ENCODE peak calls at places on chromosomes 11 and 22, in ten cellular contexts. L, E, I, S, R, F, U, N, T and W are unnamed samples.

GRCh38 chr11:27532652-27533325 is 26.2 kb upstream of the LIN7C start:
- DNase-seq in L (no peak), E (no peak), I (no peak), S (no peak), R (no peak), F (no peak), U (peak), N (no peak), T (no peak), W (no peak)

GRCh38 chr11:124776865-124777645 is 15.0 kb upstream of the ESAM start:
- DNase-seq in L (no peak), E (no peak), I (no peak), S (no peak), R (no peak), F (no peak), U (no peak), N (no peak), T (no peak), W (no peak)

GRCh38 chr22:37804886-37805857 is 2.6 kb upstream of the GCAT start:
- DNase-seq in L (peak), E (peak), I (peak), S (peak), R (peak), F (peak), U (peak), N (no peak), T (peak), W (peak)

GRCh38 chr11:94757037-94757681 is 11.0 kb upstream of the AMOTL1 start:
- DNase-seq in L (no peak), E (no peak), I (no peak), S (no peak), R (no peak), F (no peak), U (no peak), N (no peak), T (no peak), W (no peak)

GRCh38 chr11:37995886-37996285 is 1397.8 kb upstream of the RAG2 start:
- DNase-seq in L (no peak), E (no peak), I (no peak), S (no peak), R (no peak), F (no peak), U (no peak), N (no peak), T (no peak), W (no peak)

GRCh38 chr22:24398409-24398808 is 29.0 kb upstream of the ADORA2A start:
- DNase-seq in L (no peak), E (no peak), I (no peak), S (no peak), R (no peak), F (no peak), U (no peak), N (no peak), T (no peak), W (no peak)

GRCh38 chr11:102957953-102958352 is 2.4 kb upstream of the MMP13 start:
- DNase-seq in L (no peak), E (no peak), I (no peak), S (no peak), R (no peak), F (no peak), U (peak), N (no peak), T (peak), W (no peak)

GRCh38 chr11:2259897-2260451 is 10.4 kb downstream of the ASCL2 start:
- DNase-seq in L (no peak), E (peak), I (no peak), S (no peak), R (no peak), F (no peak), U (no peak), N (no peak), T (no peak), W (no peak)

GRCh38 chr11:17389205-17389956 is 922 bp upstream of the KCNJ11 start:
- DNase-seq in L (peak), E (no peak), I (peak), S (peak), R (peak), F (peak), U (peak), N (peak), T (peak), W (peak)

GRCh38 chr22:50012201-50013181 is at the start of gene IL17REL:
- DNase-seq in L (no peak), E (no peak), I (no peak), S (no peak), R (peak), F (no peak), U (no peak), N (no peak), T (no peak), W (no peak)

GRCh38 chr11:114058871-114059277 is 637 bp upstream of the ZBTB16 start:
- DNase-seq in L (peak), E (no peak), I (no peak), S (peak), R (peak), F (no peak), U (no peak), N (no peak), T (no peak), W (no peak)

GRCh38 chr11:121449626-121450025 is 2.5 kb upstream of the SORL1 start:
- DNase-seq in L (no peak), E (no peak), I (no peak), S (no peak), R (no peak), F (no peak), U (no peak), N (no peak), T (no peak), W (no peak)

GRCh38 chr22:48424661-48425060 is 1403.0 kb downstream of the BRD1 start:
- DNase-seq in L (no peak), E (no peak), I (no peak), S (no peak), R (no peak), F (no peak), U (no peak), N (no peak), T (no peak), W (no peak)

GRCh38 chr22:21103633-21104032 is 57.9 kb downstream of the LRRC74B start:
- DNase-seq in L (no peak), E (no peak), I (no peak), S (no peak), R (no peak), F (no peak), U (no peak), N (no peak), T (no peak), W (no peak)

GRCh38 chr22:21102659-21103267 is 57.0 kb downstream of the LRRC74B start:
- DNase-seq in L (peak), E (peak), I (peak), S (peak), R (peak), F (peak), U (peak), N (peak), T (no peak), W (peak)

GRCh38 chr22:21104126-21104691 is 58.5 kb downstream of the LRRC74B start:
- DNase-seq in L (no peak), E (no peak), I (no peak), S (no peak), R (no peak), F (no peak), U (no peak), N (no peak), T (no peak), W (no peak)

GRCh38 chr22:21100149-21101032 is 54.6 kb downstream of the LRRC74B start:
- DNase-seq in L (no peak), E (no peak), I (no peak), S (no peak), R (no peak), F (no peak), U (no peak), N (no peak), T (no peak), W (no peak)

DNA sequence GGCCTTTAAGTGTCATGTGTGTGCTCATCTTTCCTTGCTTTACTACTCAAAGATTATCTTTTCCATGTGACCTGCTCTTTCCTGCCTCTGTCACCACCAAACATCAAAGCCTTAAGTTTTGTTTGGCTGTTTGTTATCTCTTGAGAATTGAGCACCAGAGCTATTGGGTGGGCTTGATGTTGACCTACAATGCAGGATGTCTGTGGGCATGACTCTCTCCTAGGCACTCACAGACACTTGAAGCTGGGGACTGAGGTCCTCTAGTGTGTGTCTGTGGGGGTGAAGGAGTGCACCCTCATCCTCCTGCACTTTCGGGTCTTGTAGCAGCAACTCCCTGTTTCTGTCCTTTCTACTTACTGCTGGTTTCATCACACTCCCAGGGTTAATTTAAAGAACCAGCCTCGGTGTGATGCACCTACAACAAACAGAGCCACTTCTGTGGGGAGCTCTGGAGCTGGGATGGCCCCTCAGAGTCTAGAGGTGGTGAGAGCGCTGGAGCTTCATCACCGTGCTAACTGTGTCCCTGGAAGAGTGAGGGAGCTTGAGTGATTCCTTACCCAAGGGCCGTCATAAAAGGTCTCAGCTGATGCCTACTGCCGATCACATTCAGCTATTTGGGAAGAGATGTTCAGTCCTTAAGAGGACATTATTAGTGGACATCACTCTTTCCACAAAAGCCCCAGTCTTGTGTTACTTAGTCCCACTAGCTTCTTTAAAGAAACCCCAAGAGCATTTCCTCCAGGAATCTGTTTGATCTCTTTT is 56.3 kb downstream of the LRRC74B start:
- DNase-seq in L (no peak), E (no peak), I (no peak), S (no peak), R (no peak), F (no peak), U (no peak), N (no peak), T (no peak), W (no peak)
- TF ChIP-seq CTCF in L (no peak), E (no peak), I (no peak), S (no peak), R (no peak), F (no peak), U (no peak), N (no peak), T (no peak), W (no peak)

GRCh38 chr22:43342347-43343261 is 568 bp downstream of the SCUBE1 start:
- DNase-seq in L (peak), E (no peak), I (no peak), S (peak), R (no peak), F (no peak), U (no peak), N (no peak), T (no peak), W (no peak)
- H3K27ac ChIP-seq in L (no peak), E (no peak), I (peak), S (no peak), R (no peak), F (no peak), U (no peak), N (no peak), T (no peak), W (no peak)

GRCh38 chr11:63920126-63920869 is 3.3 kb upstream of the RCOR2 start:
- DNase-seq in L (peak), E (peak), I (no peak), S (peak), R (peak), F (no peak), U (no peak), N (no peak), T (no peak), W (peak)

GRCh38 chr11:63922673-63923192 is 5.8 kb upstream of the RCOR2 start:
- DNase-seq in L (no peak), E (no peak), I (no peak), S (no peak), R (no peak), F (no peak), U (no peak), N (no peak), T (no peak), W (no peak)

GRCh38 chr11:63919267-63920125 is 2.5 kb upstream of the RCOR2 start:
- DNase-seq in L (peak), E (no peak), I (no peak), S (peak), R (peak), F (no peak), U (no peak), N (no peak), T (no peak), W (peak)

GRCh38 chr11:63918576-63919171 is 1.7 kb upstream of the RCOR2 start:
- DNase-seq in L (peak), E (no peak), I (no peak), S (peak), R (no peak), F (no peak), U (no peak), N (no peak), T (no peak), W (peak)

GRCh38 chr11:63920870-63921417 is 4.0 kb upstream of the RCOR2 start:
- DNase-seq in L (peak), E (no peak), I (no peak), S (peak), R (peak), F (no peak), U (no peak), N (peak), T (no peak), W (no peak)
- TF ChIP-seq CTCF in L (peak), E (peak), I (peak), S (peak), R (peak), F (no peak), U (no peak), N (peak), T (no peak), W (peak)

GRCh38 chr11:66591175-66591574 is 1.7 kb downstream of the CCDC87 start:
- DNase-seq in L (no peak), E (no peak), I (no peak), S (no peak), R (no peak), F (no peak), U (no peak), N (no peak), T (no peak), W (no peak)

GRCh38 chr11:66593650-66594049 is 665 bp downstream of the CCS start:
- DNase-seq in L (no peak), E (no peak), I (no peak), S (no peak), R (no peak), F (no peak), U (no peak), N (no peak), T (no peak), W (no peak)

GRCh38 chr11:66595245-66595904 is 2.4 kb downstream of the CCS start:
- DNase-seq in L (no peak), E (peak), I (no peak), S (no peak), R (peak), F (no peak), U (no peak), N (no peak), T (no peak), W (peak)

GRCh38 chr11:66592457-66593302 is at the start of the genes CCDC87 and CCS:
- DNase-seq in L (peak), E (peak), I (peak), S (peak), R (peak), F (peak), U (peak), N (peak), T (peak), W (peak)

GRCh38 chr11:66593303-66593635 is 284 bp downstream of the CCS start:
- DNase-seq in L (peak), E (no peak), I (no peak), S (no peak), R (peak), F (no peak), U (no peak), N (no peak), T (no peak), W (no peak)
- H3K27ac ChIP-seq in L (peak), E (peak), I (peak), S (no peak), R (peak), F (peak), U (peak), N (no peak), T (peak), W (peak)

GRCh38 chr11:15161746-15162145 is 47.0 kb downstream of the INSC start:
- DNase-seq in L (no peak), E (no peak), I (no peak), S (no peak), R (no peak), F (no peak), U (no peak), N (no peak), T (no peak), W (no peak)

GRCh38 chr11:15158351-15159015 is 43.8 kb downstream of the INSC start:
- DNase-seq in L (no peak), E (no peak), I (no peak), S (no peak), R (no peak), F (no peak), U (peak), N (no peak), T (no peak), W (no peak)

GRCh38 chr11:15157181-15157580 is 42.5 kb downstream of the INSC start:
- DNase-seq in L (no peak), E (no peak), I (no peak), S (no peak), R (no peak), F (no peak), U (peak), N (no peak), T (peak), W (no peak)

GRCh38 chr11:15157738-15158137 is 43.0 kb downstream of the INSC start:
- DNase-seq in L (no peak), E (no peak), I (no peak), S (no peak), R (no peak), F (no peak), U (no peak), N (no peak), T (no peak), W (no peak)

GRCh38 chr11:15159085-15159484 is 44.4 kb downstream of the INSC start:
- DNase-seq in L (peak), E (no peak), I (peak), S (peak), R (no peak), F (peak), U (peak), N (peak), T (peak), W (no peak)
- TF ChIP-seq CTCF in L (peak), E (peak), I (peak), S (peak), R (peak), F (peak), U (peak), N (peak), T (peak), W (no peak)